ENCODE peak calls at places on chromosomes 11 and 22, in five cellular contexts. One of them, this sample, is unnamed.

GRCh38 chr22:32202539-32203180 is 2.2 kb downstream of the RFPL2 start:
- DNase-seq in mammary epithelial cell: peak; percentile 51
- DNase-seq in WTC11: peak; percentile 63
- DNase-seq in fibroblast of mammary gland: peak; percentile 26
- DNase-seq in lower lobe of right lung: peak; percentile 76
- DNase-seq in this sample: peak; percentile 62

GRCh38 chr11:32056445-32056844 is 34.4 kb upstream of the RCN1 start:
- DNase-seq in WTC11: no peak
- DNase-seq in mammary epithelial cell: peak; percentile 57
- DNase-seq in lower lobe of right lung: no peak
- DNase-seq in fibroblast of mammary gland: peak; percentile 52
- DNase-seq in this sample: no peak

GRCh38 chr11:9982796-9983579 is 311.0 kb downstream of the SBF2 start:
- DNase-seq in lower lobe of right lung: no peak
- DNase-seq in fibroblast of mammary gland: peak; percentile 51
- DNase-seq in mammary epithelial cell: peak; percentile 43
- DNase-seq in WTC11: peak; percentile 48
- DNase-seq in this sample: no peak

GRCh38 chr11:1557168-1557884 is 14.7 kb downstream of the DUSP8 start:
- DNase-seq in mammary epithelial cell: no peak
- DNase-seq in lower lobe of right lung: no peak
- DNase-seq in fibroblast of mammary gland: no peak
- DNase-seq in WTC11: no peak
- DNase-seq in this sample: no peak

GRCh38 chr11:29100967-29101366 is 915.9 kb downstream of the KCNA4 start:
- DNase-seq in lower lobe of right lung: no peak
- DNase-seq in fibroblast of mammary gland: no peak
- DNase-seq in mammary epithelial cell: no peak
- DNase-seq in WTC11: no peak
- DNase-seq in this sample: no peak

GRCh38 chr11:97409141-97409540 is 1019.3 kb downstream of the JRKL start:
- DNase-seq in WTC11: no peak
- DNase-seq in mammary epithelial cell: no peak
- DNase-seq in fibroblast of mammary gland: no peak
- DNase-seq in lower lobe of right lung: no peak
- DNase-seq in this sample: no peak

GRCh38 chr11:86671386-86672006 is 920 bp downstream of the ME3 start:
- DNase-seq in mammary epithelial cell: no peak
- DNase-seq in lower lobe of right lung: peak; percentile 74
- DNase-seq in WTC11: peak; percentile 36
- DNase-seq in fibroblast of mammary gland: peak; percentile 41
- DNase-seq in this sample: peak; percentile 51

GRCh38 chr11:77126861-77127673 is 979 bp upstream of the MYO7A start:
- DNase-seq in mammary epithelial cell: peak; percentile 16
- DNase-seq in fibroblast of mammary gland: peak; percentile 30
- DNase-seq in lower lobe of right lung: peak; percentile 62
- DNase-seq in WTC11: peak; percentile 73
- DNase-seq in this sample: peak; percentile 81

GRCh38 chr11:133946018-133946417 is 10.8 kb downstream of the IGSF9B start:
- DNase-seq in fibroblast of mammary gland: no peak
- DNase-seq in WTC11: no peak
- DNase-seq in mammary epithelial cell: no peak
- DNase-seq in lower lobe of right lung: no peak
- DNase-seq in this sample: no peak

GRCh38 chr11:133945087-133945974 is 11.4 kb downstream of the IGSF9B start:
- DNase-seq in lower lobe of right lung: no peak
- DNase-seq in fibroblast of mammary gland: peak; percentile 73
- DNase-seq in mammary epithelial cell: peak; percentile 14
- DNase-seq in WTC11: no peak
- DNase-seq in this sample: no peak

GRCh38 chr11:133948711-133949110 is 8.1 kb downstream of the IGSF9B start:
- DNase-seq in mammary epithelial cell: no peak
- DNase-seq in lower lobe of right lung: no peak
- DNase-seq in WTC11: no peak
- DNase-seq in fibroblast of mammary gland: no peak
- DNase-seq in this sample: no peak

GRCh38 chr11:133946541-133947297 is 10.0 kb downstream of the IGSF9B start:
- DNase-seq in mammary epithelial cell: no peak
- DNase-seq in lower lobe of right lung: no peak
- DNase-seq in WTC11: peak; percentile 43
- DNase-seq in fibroblast of mammary gland: no peak
- DNase-seq in this sample: no peak

DNA sequence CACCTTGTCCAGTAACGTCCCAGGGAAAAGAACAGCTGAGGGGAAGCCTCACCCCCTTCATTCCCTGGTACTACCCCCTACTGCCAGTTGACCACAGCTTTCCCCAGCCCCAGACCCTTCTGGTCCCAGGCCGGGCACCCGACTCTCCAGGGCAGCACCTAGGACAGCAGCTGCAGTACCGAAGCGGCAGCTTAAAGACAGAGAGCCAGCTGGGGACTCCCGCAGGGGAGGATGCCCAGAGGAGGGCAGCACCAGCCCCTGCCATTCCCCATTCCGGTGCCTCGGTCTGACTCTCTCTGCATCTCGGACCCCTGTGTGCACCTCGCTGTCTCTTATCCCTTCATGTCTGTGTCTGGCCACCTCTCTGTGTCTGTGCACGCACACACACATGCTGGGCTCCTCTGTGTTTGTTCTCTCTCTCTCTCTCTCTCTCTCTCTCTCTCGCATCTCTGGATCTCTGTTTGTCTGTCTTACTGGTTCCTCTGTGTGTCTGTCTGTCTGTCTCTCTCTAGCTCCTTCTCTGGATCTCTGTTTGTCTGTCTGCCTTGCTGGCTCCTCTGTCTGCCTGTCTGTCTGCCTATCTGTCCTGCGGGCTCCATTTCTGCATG is 9.4 kb downstream of the IGSF9B start:
- DNase-seq in lower lobe of right lung: no peak
- DNase-seq in mammary epithelial cell: peak; percentile 21
- DNase-seq in WTC11: peak; percentile 76
- DNase-seq in fibroblast of mammary gland: peak; percentile 40
- DNase-seq in this sample: peak; percentile 81
- TF ChIP-seq CTCF in lower lobe of right lung: peak; percentile 13
- TF ChIP-seq CTCF in mammary epithelial cell: peak; percentile 24
- TF ChIP-seq CTCF in WTC11: no peak
- TF ChIP-seq CTCF in fibroblast of mammary gland: peak; percentile 34
- TF ChIP-seq CTCF in this sample: peak; percentile 25

GRCh38 chr11:7696424-7696823 is 9.9 kb downstream of the OVCH2 start:
- DNase-seq in lower lobe of right lung: no peak
- DNase-seq in fibroblast of mammary gland: no peak
- DNase-seq in mammary epithelial cell: no peak
- DNase-seq in WTC11: no peak
- DNase-seq in this sample: no peak

GRCh38 chr11:7689239-7689638 is 15.9 kb upstream of the CYB5R2 start:
- DNase-seq in mammary epithelial cell: peak; percentile 74
- DNase-seq in fibroblast of mammary gland: no peak
- DNase-seq in lower lobe of right lung: no peak
- DNase-seq in WTC11: no peak
- DNase-seq in this sample: no peak

GRCh38 chr11:7690648-7691047 is 15.6 kb downstream of the OVCH2 start:
- DNase-seq in lower lobe of right lung: no peak
- DNase-seq in mammary epithelial cell: no peak
- DNase-seq in WTC11: no peak
- DNase-seq in fibroblast of mammary gland: peak; percentile 52
- DNase-seq in this sample: no peak

GRCh38 chr11:7691759-7692334 is 14.4 kb downstream of the OVCH2 start:
- DNase-seq in WTC11: no peak
- DNase-seq in mammary epithelial cell: no peak
- DNase-seq in fibroblast of mammary gland: no peak
- DNase-seq in lower lobe of right lung: no peak
- DNase-seq in this sample: no peak

DNA sequence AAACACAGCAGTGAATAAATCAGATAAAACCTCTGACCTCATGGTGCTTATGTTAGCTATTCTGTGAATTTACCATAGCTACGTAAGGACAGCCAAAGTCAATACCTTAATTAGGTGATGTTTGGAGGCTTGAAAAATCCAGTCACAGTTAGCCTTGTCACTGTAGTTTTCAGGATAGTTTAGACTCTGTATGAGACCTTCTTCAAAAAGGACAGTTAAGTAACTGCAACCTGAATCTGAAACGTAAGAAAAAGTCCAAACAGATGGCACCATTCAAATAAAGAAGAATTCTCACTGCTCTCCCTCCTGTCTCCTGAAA is 11.4 kb downstream of the OVCH2 start:
- DNase-seq in mammary epithelial cell: no peak
- DNase-seq in lower lobe of right lung: no peak
- DNase-seq in fibroblast of mammary gland: no peak
- DNase-seq in WTC11: no peak
- DNase-seq in this sample: no peak
- TF ChIP-seq CTCF in mammary epithelial cell: no peak
- TF ChIP-seq CTCF in lower lobe of right lung: no peak
- TF ChIP-seq CTCF in fibroblast of mammary gland: no peak
- TF ChIP-seq CTCF in WTC11: no peak
- TF ChIP-seq CTCF in this sample: no peak

GRCh38 chr22:22810018-22810427 is 77.6 kb upstream of the IGLL5 start:
- DNase-seq in mammary epithelial cell: no peak
- DNase-seq in lower lobe of right lung: peak; percentile 68
- DNase-seq in WTC11: peak; percentile 68
- DNase-seq in fibroblast of mammary gland: no peak
- DNase-seq in this sample: peak; percentile 79
- TF ChIP-seq CTCF in mammary epithelial cell: peak; percentile 84
- TF ChIP-seq CTCF in lower lobe of right lung: peak; percentile 86
- TF ChIP-seq CTCF in WTC11: peak; percentile 66
- TF ChIP-seq CTCF in fibroblast of mammary gland: no peak
- TF ChIP-seq CTCF in this sample: peak; percentile 93

DNA sequence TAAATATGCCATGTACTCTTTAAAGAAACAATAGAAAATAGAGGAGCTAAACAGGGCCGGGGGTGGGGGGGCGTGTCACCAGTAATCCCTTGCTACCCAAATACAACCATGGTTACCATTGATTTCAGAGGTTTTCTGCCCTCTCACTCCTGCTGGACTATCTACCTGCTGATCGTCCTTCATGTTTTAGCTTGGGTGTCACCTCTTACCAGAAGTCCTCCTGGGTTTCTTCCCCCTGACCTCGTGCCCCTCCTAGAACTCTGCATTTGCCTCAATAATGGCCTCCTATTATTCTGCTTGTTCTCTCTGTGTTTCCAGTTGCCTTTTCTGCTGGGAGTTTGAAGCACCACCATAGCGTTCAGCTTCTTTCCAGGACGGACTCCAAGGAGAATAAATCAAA is 9.4 kb upstream of the PVALB start:
- DNase-seq in WTC11: no peak
- DNase-seq in lower lobe of right lung: no peak
- DNase-seq in mammary epithelial cell: no peak
- DNase-seq in fibroblast of mammary gland: no peak
- DNase-seq in this sample: no peak
- TF ChIP-seq CTCF in WTC11: no peak
- TF ChIP-seq CTCF in lower lobe of right lung: no peak
- TF ChIP-seq CTCF in mammary epithelial cell: no peak
- TF ChIP-seq CTCF in fibroblast of mammary gland: no peak
- TF ChIP-seq CTCF in this sample: no peak

GRCh38 chr11:95933594-95933993 is 9.7 kb upstream of the MTMR2 start:
- DNase-seq in WTC11: no peak
- DNase-seq in lower lobe of right lung: no peak
- DNase-seq in fibroblast of mammary gland: no peak
- DNase-seq in mammary epithelial cell: no peak
- DNase-seq in this sample: no peak
- TF ChIP-seq CTCF in WTC11: no peak
- TF ChIP-seq CTCF in lower lobe of right lung: no peak
- TF ChIP-seq CTCF in fibroblast of mammary gland: no peak
- TF ChIP-seq CTCF in mammary epithelial cell: no peak
- TF ChIP-seq CTCF in this sample: no peak

GRCh38 chr22:44964722-44965078 is 45.1 kb downstream of the PHF21B start:
- DNase-seq in mammary epithelial cell: no peak
- DNase-seq in WTC11: no peak
- DNase-seq in lower lobe of right lung: no peak
- DNase-seq in fibroblast of mammary gland: no peak
- DNase-seq in this sample: no peak
- TF ChIP-seq CTCF in mammary epithelial cell: no peak
- TF ChIP-seq CTCF in WTC11: no peak
- TF ChIP-seq CTCF in lower lobe of right lung: no peak
- TF ChIP-seq CTCF in fibroblast of mammary gland: no peak
- TF ChIP-seq CTCF in this sample: no peak

GRCh38 chr11:41508121-41508520 is 48.7 kb upstream of the LRRC4C start:
- DNase-seq in lower lobe of right lung: no peak
- DNase-seq in WTC11: no peak
- DNase-seq in fibroblast of mammary gland: no peak
- DNase-seq in mammary epithelial cell: peak; percentile 50
- DNase-seq in this sample: no peak
- TF ChIP-seq CTCF in lower lobe of right lung: no peak
- TF ChIP-seq CTCF in WTC11: no peak
- TF ChIP-seq CTCF in fibroblast of mammary gland: no peak
- TF ChIP-seq CTCF in mammary epithelial cell: no peak
- TF ChIP-seq CTCF in this sample: no peak

DNA sequence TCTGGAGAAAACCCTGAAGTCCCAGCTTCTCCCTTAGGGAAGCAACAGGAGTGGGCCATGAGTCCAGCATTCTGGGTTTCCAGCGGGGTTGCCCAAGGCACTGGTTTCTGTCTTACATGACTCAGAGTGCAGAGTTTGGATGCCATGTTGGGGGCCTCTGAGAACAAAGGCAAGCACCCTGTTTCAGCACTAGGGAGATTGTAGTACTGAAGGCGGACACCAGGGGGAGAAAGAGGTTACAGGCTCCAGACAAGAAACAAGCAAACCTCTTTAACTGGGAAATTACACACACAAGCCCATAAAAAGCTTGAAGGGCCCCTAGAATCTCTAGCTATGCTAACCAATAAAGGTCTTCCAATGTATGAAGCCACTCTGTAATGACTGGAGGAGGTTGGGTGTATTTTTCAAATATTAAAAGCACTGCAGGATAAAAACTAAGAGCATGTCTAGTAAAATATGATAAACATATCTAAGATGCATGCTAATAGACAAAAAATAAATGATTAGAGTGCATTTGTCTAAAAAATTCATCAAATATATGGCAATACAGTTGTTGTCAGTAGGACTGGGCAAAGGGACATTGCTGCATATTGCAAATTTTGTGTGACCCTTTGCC is 7.1 kb downstream of the MS4A6E start:
- DNase-seq in WTC11: peak; percentile 86
- DNase-seq in lower lobe of right lung: peak; percentile 49
- DNase-seq in mammary epithelial cell: peak; percentile 58
- DNase-seq in fibroblast of mammary gland: peak; percentile 36
- DNase-seq in this sample: peak; percentile 81
- TF ChIP-seq CTCF in WTC11: peak; percentile 86
- TF ChIP-seq CTCF in lower lobe of right lung: peak; percentile 80
- TF ChIP-seq CTCF in mammary epithelial cell: peak; percentile 65
- TF ChIP-seq CTCF in fibroblast of mammary gland: peak; percentile 60
- TF ChIP-seq CTCF in this sample: peak; percentile 76

DNA sequence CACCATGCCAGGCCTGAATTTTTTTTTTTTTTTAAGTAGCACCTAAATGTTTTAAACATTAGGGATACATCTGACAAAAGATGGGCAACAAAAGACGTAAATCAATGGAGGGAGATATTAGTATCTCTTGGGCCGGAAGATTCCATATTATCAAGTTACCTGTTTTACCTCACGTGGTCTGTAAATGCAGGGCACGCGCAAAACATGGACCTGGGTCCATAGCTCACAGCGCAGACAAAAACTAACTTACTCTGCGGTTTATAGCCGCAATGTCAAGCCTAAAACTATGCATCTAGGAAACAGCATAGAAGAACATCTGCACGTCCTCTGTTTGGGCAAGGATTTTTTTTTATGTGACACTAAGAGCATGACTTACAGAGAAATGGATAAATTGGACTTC is 31.5 kb upstream of the PANX2 start:
- DNase-seq in lower lobe of right lung: no peak
- DNase-seq in fibroblast of mammary gland: no peak
- DNase-seq in mammary epithelial cell: no peak
- DNase-seq in WTC11: no peak
- DNase-seq in this sample: no peak
- TF ChIP-seq CTCF in lower lobe of right lung: no peak
- TF ChIP-seq CTCF in fibroblast of mammary gland: no peak
- TF ChIP-seq CTCF in mammary epithelial cell: no peak
- TF ChIP-seq CTCF in WTC11: no peak
- TF ChIP-seq CTCF in this sample: no peak

This sample was measured in nephron progenitor cell.